ENCODE peak calls at places on chromosomes 12 and 14, in seven cellular contexts. S is astrocyte of the cerebellum; K is activated CD4-positive, alpha-beta T cell treated with anti-CD3 and anti-CD28 coated beads for 1 hour; O is AG09319; H is activated naive CD4-positive, alpha-beta T cell treated with anti-CD3 and anti-CD28 coated beads, Interleukin-2, amount 10 ng/mL, durations not matched to agents 7 days and 5 days; X is stimulated activated CD8-positive, alpha-beta memory T cell treated with anti-CD3 and anti-CD28 coated beads, Interleukin-7, amount 100 ng/mL, for 1 hour; T is endothelial cell. Y is an unnamed sample.
A peak's percentile ranks its signal among the peaks of the same experiment; 100 is the strongest.

GRCh38 chr12:116677202-116677651 is 60.6 kb downstream of the SPRING1 start:
- DNase-seq in S (no peak), K (no peak), O (no peak), H (no peak), X (no peak), T (no peak), Y (no peak)

GRCh38 chr12:107134558-107134957 is 41.2 kb upstream of the CRY1 start:
- DNase-seq in S (no peak), K (no peak), O (no peak), H (peak; percentile 54), X (no peak), T (peak; percentile 22), Y (no peak)

GRCh38 chr14:51517116-51517515 is 134.6 kb upstream of the FRMD6 start:
- DNase-seq in S (no peak), K (no peak), O (no peak), H (no peak), X (no peak), T (no peak), Y (no peak)

GRCh38 chr14:105537580-105538474 is 11.4 kb downstream of the TMEM121 start:
- DNase-seq in S (no peak), K (peak; percentile 60), O (no peak), H (peak; percentile 78), X (peak; percentile 47), T (peak; percentile 75), Y (no peak)

GRCh38 chr14:106372870-106373657 is 846.7 kb downstream of the TMEM121 start:
- DNase-seq in S (no peak), K (peak; percentile 71), O (no peak), H (peak; percentile 87), X (peak; percentile 42), T (no peak), Y (no peak)

GRCh38 chr12:91973813-91974212 is 171.8 kb downstream of the BTG1 start:
- DNase-seq in S (no peak), K (no peak), O (no peak), H (no peak), X (no peak), T (no peak), Y (no peak)

GRCh38 chr14:101625336-101626097 is 64.2 kb downstream of the DIO3 start:
- DNase-seq in S (no peak), K (no peak), O (no peak), H (no peak), X (no peak), T (no peak), Y (no peak)

GRCh38 chr14:93239869-93240677 is 33.0 kb downstream of the UBR7 start:
- DNase-seq in S (peak; percentile 49), K (no peak), O (no peak), H (no peak), X (no peak), T (no peak), Y (peak; percentile 7)

GRCh38 chr12:91043408-91043807 is 14.4 kb downstream of the KERA start:
- DNase-seq in S (no peak), K (no peak), O (no peak), H (no peak), X (no peak), T (no peak), Y (no peak)

GRCh38 chr12:9364224-9365176 is 156.3 kb upstream of the PZP start:
- DNase-seq in S (peak; percentile 60), K (no peak), O (no peak), H (peak; percentile 38), X (no peak), T (no peak), Y (peak; percentile 41)

GRCh38 chr12:129589503-129589902 is 314.3 kb downstream of the TMEM132D start:
- DNase-seq in S (no peak), K (no peak), O (no peak), H (no peak), X (no peak), T (no peak), Y (no peak)

GRCh38 chr12:25427328-25428249 is 125.5 kb downstream of the LMNTD1 start:
- DNase-seq in S (no peak), K (no peak), O (no peak), H (no peak), X (no peak), T (no peak), Y (no peak)

GRCh38 chr14:52124791-52125661 is 56.2 kb upstream of the NID2 start:
- DNase-seq in S (no peak), K (no peak), O (peak; percentile 83), H (no peak), X (no peak), T (no peak), Y (peak; percentile 74)

GRCh38 chr14:38079886-38080285 is 127.8 kb upstream of the SSTR1 start:
- DNase-seq in S (no peak), K (no peak), O (no peak), H (no peak), X (no peak), T (no peak), Y (no peak)

GRCh38 chr14:102362084-102362483 is 606 bp downstream of the CINP start:
- DNase-seq in S (no peak), K (no peak), O (no peak), H (peak; percentile 31), X (no peak), T (no peak), Y (no peak)

GRCh38 chr12:9741726-9742125 is 8.8 kb upstream of the CLECL1 start:
- DNase-seq in S (no peak), K (peak; percentile 48), O (no peak), H (peak; percentile 89), X (peak; percentile 37), T (no peak), Y (no peak)

GRCh38 chr12:4766445-4766844 is 46.2 kb downstream of the GALNT8 start:
- DNase-seq in S (no peak), K (no peak), O (no peak), H (no peak), X (no peak), T (no peak), Y (no peak)

GRCh38 chr14:36208690-36209278 is 32.3 kb upstream of the PTCSC3 start:
- DNase-seq in S (no peak), K (no peak), O (no peak), H (no peak), X (no peak), T (no peak), Y (no peak)

GRCh38 chr12:84789184-84789583 is 123.4 kb downstream of the SLC6A15 start:
- DNase-seq in S (no peak), K (no peak), O (no peak), H (no peak), X (no peak), T (no peak), Y (no peak)

GRCh38 chr12:116125981-116126566 is 151.4 kb downstream of the MED13L start:
- DNase-seq in S (no peak), K (no peak), O (no peak), H (no peak), X (no peak), T (no peak), Y (no peak)

GRCh38 chr14:56294125-56294524 is 175.9 kb downstream of the PELI2 start:
- DNase-seq in S (no peak), K (no peak), O (no peak), H (no peak), X (no peak), T (no peak), Y (no peak)

GRCh38 chr14:22544881-22545420 is 44.1 kb downstream of the DAD1 start:
- DNase-seq in S (no peak), K (no peak), O (no peak), H (peak; percentile 32), X (no peak), T (no peak), Y (no peak)

GRCh38 chr14:82084813-82085212 is 551.2 kb upstream of the SEL1L start:
- DNase-seq in S (no peak), K (no peak), O (no peak), H (no peak), X (no peak), T (no peak), Y (no peak)

GRCh38 chr12:109255377-109255776 is 53.7 kb downstream of the FOXN4 start:
- DNase-seq in S (no peak), K (no peak), O (no peak), H (no peak), X (no peak), T (peak; percentile 35), Y (no peak)

GRCh38 chr12:107684990-107685359 is 624 bp upstream of the PWP1 start:
- DNase-seq in S (no peak), K (no peak), O (no peak), H (no peak), X (no peak), T (no peak), Y (no peak)

GRCh38 chr12:131642101-131642540 is 68.8 kb upstream of the SFSWAP start:
- DNase-seq in S (no peak), K (no peak), O (no peak), H (no peak), X (no peak), T (no peak), Y (no peak)

GRCh38 chr12:69284131-69284530 is 44.8 kb downstream of the CPSF6 start:
- DNase-seq in S (peak; percentile 53), K (no peak), O (peak; percentile 12), H (peak; percentile 31), X (no peak), T (peak; percentile 65), Y (no peak)

Y was measured in AG09309.